ENCODE peak calls at places on chromosomes 5 and 9, in seven cellular contexts. L, Z, G, S, E, W and C are unnamed samples. For H3K4me1, the result is how much of the 10 kb centered on the place peaks cover.

GRCh38 chr5:448061-448765 is 5.2 kb downstream of the EXOC3 start:
- DNase-seq in L (peak), Z (peak), G (no peak), S (no peak), E (no peak), W (peak), C (peak)

GRCh38 chr5:53259176-53259575 is 149.6 kb upstream of the MOCS2 start:
- DNase-seq in L (no peak), Z (no peak), G (no peak), S (no peak), E (no peak), W (no peak), C (no peak)

GRCh38 chr5:167797933-167798332 is 493.5 kb upstream of the WWC1 start:
- DNase-seq in L (no peak), Z (no peak), G (no peak), S (peak), E (no peak), W (no peak), C (no peak)

GRCh38 chr5:176737001-176737745 is 73.2 kb upstream of the UNC5A start:
- DNase-seq in L (no peak), Z (peak), G (no peak), S (no peak), E (no peak), W (no peak), C (peak)

GRCh38 chr5:138542120-138542955 is 698 bp downstream of the ETF1 start:
- DNase-seq in L (no peak), Z (peak), G (no peak), S (peak), E (peak), W (no peak), C (no peak)

GRCh38 chr9:134536101-134536900 is 105.3 kb upstream of the COL5A1 start:
- DNase-seq in L (peak), Z (no peak), G (no peak), S (peak), E (no peak), W (peak), C (no peak)

GRCh38 chr5:55899344-55899743 is 48.2 kb downstream of the IL31RA start:
- DNase-seq in L (no peak), Z (no peak), G (no peak), S (peak), E (no peak), W (no peak), C (no peak)

GRCh38 chr9:137354845-137355420 is 52.9 kb upstream of the NRARP start:
- DNase-seq in L (no peak), Z (no peak), G (no peak), S (no peak), E (no peak), W (no peak), C (peak)

GRCh38 chr9:14179449-14179848 is 134.5 kb downstream of the NFIB start:
- DNase-seq in L (no peak), Z (peak), G (peak), S (no peak), E (peak), W (no peak), C (no peak)

GRCh38 chr5:96275051-96275450 is 158.0 kb downstream of the PCSK1 start:
- DNase-seq in L (no peak), Z (no peak), G (no peak), S (no peak), E (no peak), W (no peak), C (no peak)

GRCh38 chr5:25649628-25650265 is 1005.0 kb upstream of the CDH10 start:
- DNase-seq in L (no peak), Z (no peak), G (no peak), S (peak), E (no peak), W (no peak), C (no peak)

GRCh38 chr5:76393035-76393680 is 9.9 kb upstream of the IQGAP2 start:
- DNase-seq in L (no peak), Z (no peak), G (no peak), S (no peak), E (no peak), W (no peak), C (no peak)

GRCh38 chr9:97396256-97396655 is 15.6 kb upstream of the TDRD7 start:
- DNase-seq in L (no peak), Z (no peak), G (no peak), S (no peak), E (no peak), W (no peak), C (no peak)

GRCh38 chr9:8374471-8374870 is 574.9 kb upstream of the DMAC1 start:
- DNase-seq in L (no peak), Z (no peak), G (no peak), S (no peak), E (no peak), W (no peak), C (no peak)

GRCh38 chr5:57770029-57770428 is 287.4 kb upstream of the ACTBL2 start:
- DNase-seq in L (no peak), Z (no peak), G (no peak), S (no peak), E (no peak), W (no peak), C (no peak)

GRCh38 chr5:141914154-141914743 is 9.4 kb upstream of the DELE1 start:
- DNase-seq in L (peak), Z (peak), G (no peak), S (peak), E (peak), W (peak), C (peak)

GRCh38 chr5:150108711-150109605 is 22.6 kb upstream of the CSF1R start:
- DNase-seq in L (no peak), Z (no peak), G (no peak), S (no peak), E (no peak), W (no peak), C (peak)

GRCh38 chr9:124040935-124041816 is 29.6 kb downstream of the LHX2 start:
- DNase-seq in L (peak), Z (peak), G (peak), S (no peak), E (peak), W (peak), C (no peak)

GRCh38 chr9:135146766-135147472 is 59.5 kb downstream of the OLFM1 start:
- DNase-seq in L (no peak), Z (no peak), G (no peak), S (no peak), E (no peak), W (no peak), C (no peak)

GRCh38 chr9:35756743-35757526 is 2.9 kb upstream of the MSMP start:
- DNase-seq in L (peak), Z (peak), G (peak), S (peak), E (peak), W (peak), C (no peak)

GRCh38 chr9:20408513-20408912 is 213.8 kb downstream of the MLLT3 start:
- DNase-seq in L (no peak), Z (peak), G (no peak), S (no peak), E (peak), W (no peak), C (no peak)

GRCh38 chr9:14353222-14354056 is 39.5 kb upstream of the NFIB start:
- DNase-seq in L (peak), Z (peak), G (peak), S (peak), E (peak), W (peak), C (peak)

GRCh38 chr9:6467006-6467625 is 54.1 kb downstream of the UHRF2 start:
- DNase-seq in L (no peak), Z (no peak), G (no peak), S (no peak), E (no peak), W (no peak), C (no peak)

GRCh38 chr5:56382896-56383295 is 149.8 kb upstream of the ANKRD55 start:
- DNase-seq in L (no peak), Z (no peak), G (no peak), S (no peak), E (no peak), W (no peak), C (no peak)

GRCh38 chr9:91421022-91421765 is 2.4 kb downstream of the NFIL3 start:
- DNase-seq in L (peak), Z (peak), G (peak), S (peak), E (peak), W (peak), C (no peak)

GRCh38 chr9:86341007-86341491 is 13.2 kb downstream of the TUT7 start:
- DNase-seq in L (no peak), Z (no peak), G (no peak), S (peak), E (no peak), W (no peak), C (no peak)

GRCh38 chr5:150163547-150164059 is 3.0 kb upstream of the CDX1 start:
- DNase-seq in L (peak), Z (peak), G (no peak), S (no peak), E (peak), W (peak), C (peak)

GRCh38 chr5:103014983-103015382 is 105.0 kb downstream of the GIN1 start:
- DNase-seq in L (no peak), Z (no peak), G (no peak), S (peak), E (no peak), W (no peak), C (no peak)

GRCh38 chr9:126052791-126053190 is 273.8 kb upstream of the MVB12B start:
- DNase-seq in L (no peak), Z (no peak), G (no peak), S (no peak), E (no peak), W (peak), C (no peak)

GRCh38 chr5:132762246-132763000 is 14.6 kb downstream of the SEPTIN8 start:
- DNase-seq in L (no peak), Z (peak), G (no peak), S (no peak), E (no peak), W (no peak), C (no peak)

GRCh38 chr5:112534564-112534963 is 115.5 kb upstream of the EPB41L4A start:
- DNase-seq in L (no peak), Z (no peak), G (no peak), S (no peak), E (no peak), W (no peak), C (no peak)

GRCh38 chr9:102652471-102652870 is 342.7 kb upstream of the CYLC2 start:
- DNase-seq in L (no peak), Z (no peak), G (no peak), S (no peak), E (no peak), W (no peak), C (no peak)

GRCh38 chr5:149229298-149229937 is 42.2 kb upstream of the AFAP1L1 start:
- DNase-seq in L (no peak), Z (no peak), G (no peak), S (no peak), E (no peak), W (no peak), C (no peak)

GRCh38 chr5:84602371-84602771 is 217.7 kb upstream of the EDIL3 start:
- DNase-seq in L (no peak), Z (no peak), G (no peak), S (peak), E (no peak), W (no peak), C (no peak)

GRCh38 chr5:124274949-124275348 is 471.5 kb downstream of the ZNF608 start:
- DNase-seq in L (no peak), Z (no peak), G (no peak), S (peak), E (no peak), W (no peak), C (no peak)

GRCh38 chr5:9927521-9927997 is 297.4 kb upstream of the TAS2R1 start:
- DNase-seq in L (no peak), Z (no peak), G (no peak), S (peak), E (no peak), W (no peak), C (no peak)

GRCh38 chr5:149632311-149633251 is 51.3 kb downstream of the ARHGEF37 start:
- DNase-seq in L (no peak), Z (peak), G (no peak), S (peak), E (peak), W (no peak), C (peak)

GRCh38 chr9:32004431-32005076 is 379.9 kb upstream of the ACO1 start:
- DNase-seq in L (no peak), Z (no peak), G (no peak), S (no peak), E (peak), W (no peak), C (no peak)

GRCh38 chr5:168125445-168126199 is 165.8 kb upstream of the WWC1 start:
- DNase-seq in L (no peak), Z (no peak), G (no peak), S (no peak), E (no peak), W (no peak), C (no peak)

GRCh38 chr9:120927125-120928014 is 774 bp upstream of the TRAF1 start:
- DNase-seq in L (no peak), Z (no peak), G (no peak), S (no peak), E (no peak), W (no peak), C (no peak)

GRCh38 chr9:120923620-120924328 is 2.8 kb downstream of the TRAF1 start:
- DNase-seq in L (no peak), Z (peak), G (no peak), S (no peak), E (no peak), W (no peak), C (no peak)

GRCh38 chr9:120926397-120926928 is at the start of gene TRAF1:
- DNase-seq in L (no peak), Z (no peak), G (no peak), S (peak), E (no peak), W (no peak), C (peak)

GRCh38 chr9:120924698-120925534 is 1.7 kb downstream of the TRAF1 start:
- DNase-seq in L (no peak), Z (no peak), G (no peak), S (peak), E (no peak), W (no peak), C (no peak)

DNA sequence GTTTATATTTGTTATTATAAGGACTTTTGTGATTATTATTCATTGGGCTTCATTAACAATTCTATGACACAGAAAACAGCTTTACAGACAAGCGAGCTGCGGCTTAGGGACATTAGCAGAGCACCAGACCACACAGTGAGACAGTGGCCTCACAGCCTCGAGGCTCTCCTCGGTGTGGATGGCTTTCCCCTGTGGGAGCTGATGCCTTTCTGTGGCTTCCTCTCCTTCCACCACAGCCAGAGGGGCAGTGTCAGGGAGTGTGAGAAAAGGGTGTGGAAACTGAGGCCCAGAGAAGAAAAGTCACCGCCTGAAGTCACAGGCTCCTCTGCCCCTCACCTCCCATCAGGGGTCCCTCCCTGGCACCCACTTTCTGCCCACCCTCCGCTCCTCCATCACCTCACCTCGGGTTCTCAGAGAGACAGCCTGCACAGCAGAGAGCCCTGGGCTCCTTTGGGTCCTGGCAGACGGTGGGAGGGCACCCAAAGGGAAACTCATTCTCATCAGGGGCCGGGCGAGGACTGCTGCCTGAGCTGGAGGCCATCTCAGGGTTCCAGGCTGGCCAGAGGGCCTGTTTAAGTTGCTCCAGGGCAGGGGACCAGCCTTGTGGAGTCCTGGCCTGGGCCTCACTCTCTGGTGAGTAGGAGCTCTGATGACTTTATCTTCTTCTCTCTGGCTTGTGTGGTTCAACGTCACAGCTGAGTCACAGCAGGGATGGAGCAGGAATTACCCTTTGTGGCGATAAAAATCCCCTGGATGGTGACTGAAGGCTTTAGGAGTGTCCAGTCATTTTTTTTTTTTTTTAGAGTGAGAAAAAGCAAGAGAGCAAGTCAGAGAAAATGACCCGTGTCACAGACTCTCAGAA is 830 bp downstream of the TRAF1 start:
- DNase-seq in L (no peak), Z (no peak), G (no peak), S (peak), E (peak), W (no peak), C (peak)
- H3K4me1 ChIP-seq in L (under half), Z (under half), G (under half), S (under half), E (under half), W (under half), C (under half)

GRCh38 chr9:4844439-4844838 is 51.7 kb downstream of the RCL1 start:
- DNase-seq in L (no peak), Z (no peak), G (no peak), S (no peak), E (no peak), W (no peak), C (no peak)
- H3K4me1 ChIP-seq in L (under half), Z (under half), G (under half), S (under half), E (under half), W (under half), C (under half)

DNA sequence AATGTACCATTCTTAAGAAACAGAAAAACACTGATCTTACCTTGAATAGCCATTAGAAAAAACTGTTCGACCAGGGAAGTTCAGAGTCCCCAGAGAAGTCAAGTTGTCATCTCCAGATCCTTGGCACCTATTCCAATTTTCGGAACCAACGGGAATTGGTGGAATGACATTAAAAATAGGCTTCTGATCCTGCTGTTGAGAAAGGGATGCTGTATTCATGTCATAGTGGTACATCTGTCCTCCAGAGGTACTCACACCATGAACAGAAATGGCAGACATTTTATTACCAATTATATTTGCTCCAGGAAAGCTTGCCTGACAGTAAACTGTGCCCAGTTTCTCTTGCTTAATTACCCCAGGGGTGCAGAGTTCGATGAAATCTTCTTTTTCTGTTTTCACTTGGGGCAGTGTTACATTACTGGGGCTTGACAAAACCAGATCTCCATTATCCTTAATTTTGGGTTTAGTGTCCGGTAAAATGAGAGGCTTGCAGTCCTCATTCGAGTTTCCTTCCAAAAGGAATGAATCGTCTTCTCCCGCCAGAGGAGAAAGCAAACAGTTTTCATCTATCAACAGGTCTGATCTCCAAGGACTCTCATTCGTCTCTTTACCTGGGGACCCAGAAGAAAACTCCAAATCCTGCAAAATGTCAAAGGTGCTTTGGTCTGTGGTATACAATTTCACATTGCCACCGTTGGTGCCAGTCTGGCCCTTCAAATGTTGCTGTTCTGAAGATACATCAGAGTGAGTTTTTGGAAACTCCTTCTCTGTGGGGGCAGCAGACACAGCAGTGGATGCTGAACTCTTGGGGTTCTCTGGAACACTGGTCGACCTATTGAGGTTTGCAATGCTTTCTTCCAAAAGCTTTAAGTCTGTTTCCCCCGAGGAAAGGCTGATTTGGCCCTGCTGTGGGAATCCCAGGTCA is 3.6 kb downstream of the NR3C1 start:
- DNase-seq in L (no peak), Z (no peak), G (no peak), S (no peak), E (no peak), W (no peak), C (no peak)
- H3K4me1 ChIP-seq in L (half or more), Z (under half), G (under half), S (under half), E (under half), W (under half), C (half or more)

GRCh38 chr5:169152453-169152852 is 148.5 kb downstream of the SLIT3 start:
- DNase-seq in L (no peak), Z (no peak), G (no peak), S (no peak), E (no peak), W (no peak), C (no peak)

GRCh38 chr5:169149317-169149716 is 151.6 kb downstream of the SLIT3 start:
- DNase-seq in L (no peak), Z (no peak), G (no peak), S (no peak), E (no peak), W (no peak), C (no peak)

GRCh38 chr5:169150108-169150507 is 150.8 kb downstream of the SLIT3 start:
- DNase-seq in L (no peak), Z (no peak), G (no peak), S (no peak), E (no peak), W (no peak), C (no peak)

GRCh38 chr5:169152946-169153345 is 148.0 kb downstream of the SLIT3 start:
- DNase-seq in L (no peak), Z (no peak), G (no peak), S (no peak), E (no peak), W (no peak), C (no peak)

GRCh38 chr5:169151051-169151805 is 149.7 kb downstream of the SLIT3 start:
- DNase-seq in L (no peak), Z (no peak), G (no peak), S (no peak), E (no peak), W (no peak), C (no peak)
- H3K4me1 ChIP-seq in L (under half), Z (under half), G (under half), S (under half), E (under half), W (under half), C (under half)

DNA sequence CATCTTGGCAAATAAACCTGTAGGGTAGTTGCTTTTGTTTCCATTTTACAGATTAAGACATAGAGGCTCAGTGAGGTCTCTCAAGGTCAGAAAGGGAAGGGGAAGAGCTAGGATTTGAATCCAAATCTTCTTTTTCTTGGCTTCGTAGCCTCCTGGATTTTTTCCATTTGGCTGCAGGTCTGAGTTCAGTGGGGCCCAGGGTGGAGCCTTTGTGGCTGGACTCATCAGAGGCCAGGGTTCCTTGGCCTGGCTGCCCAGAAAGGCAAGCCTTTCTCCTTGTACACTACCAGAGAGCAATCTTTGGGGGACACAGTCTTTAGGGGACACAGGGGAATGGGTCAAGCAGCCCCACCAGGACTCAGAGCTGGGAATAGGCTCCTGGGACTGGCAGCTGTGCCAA is 10.5 kb upstream of the TRAF1 start:
- DNase-seq in L (peak), Z (no peak), G (no peak), S (peak), E (no peak), W (peak), C (peak)
- H3K4me1 ChIP-seq in L (under half), Z (under half), G (under half), S (under half), E (under half), W (under half), C (under half)

GRCh38 chr5:139647406-139648204 is 544 bp upstream of the CXXC5 start:
- DNase-seq in L (peak), Z (no peak), G (no peak), S (no peak), E (no peak), W (peak), C (peak)
- H3K4me1 ChIP-seq in L (half or more), Z (under half), G (under half), S (under half), E (under half), W (under half), C (under half)